ENCODE peak calls at places on chromosomes 6 and 20, in ten cellular contexts. X is psoas muscle, E is GM23248, Q is right cardiac atrium, W is mucosa of descending colon, N is Panc1, D is endodermal cell, M is heart left ventricle, Y is pancreas, U is sigmoid colon. R is an unnamed sample.

GRCh38 chr20:53642196-53643030 is 48.8 kb upstream of the ZNF217 start:
- DNase-seq in X (no peak), E (peak), Q (peak), W (peak), N (no peak), D (peak), M (no peak), Y (peak), U (no peak), R (peak)

GRCh38 chr6:20365456-20365855 is 36.2 kb upstream of the E2F3 start:
- DNase-seq in X (no peak), E (no peak), Q (no peak), W (no peak), N (no peak), D (no peak), M (no peak), Y (no peak), U (no peak), R (no peak)

GRCh38 chr20:36217226-36217625 is 19.1 kb upstream of the AAR2 start:
- DNase-seq in X (no peak), E (no peak), Q (no peak), W (no peak), N (no peak), D (peak), M (no peak), Y (no peak), U (no peak), R (no peak)

GRCh38 chr6:105389543-105389942 is 13.3 kb downstream of the PREP start:
- DNase-seq in X (no peak), E (peak), Q (no peak), W (no peak), N (no peak), D (peak), M (no peak), Y (no peak), U (no peak), R (no peak)

GRCh38 chr20:50845566-50846211 is 50.8 kb downstream of the BCAS4 start:
- DNase-seq in X (no peak), E (no peak), Q (no peak), W (no peak), N (no peak), D (no peak), M (no peak), Y (no peak), U (no peak), R (no peak)

GRCh38 chr6:135796884-135797283 is 54.6 kb upstream of the PDE7B start:
- DNase-seq in X (no peak), E (peak), Q (no peak), W (no peak), N (no peak), D (no peak), M (no peak), Y (no peak), U (no peak), R (no peak)

GRCh38 chr20:14568701-14569100 is 231.3 kb upstream of the FLRT3 start:
- DNase-seq in X (no peak), E (no peak), Q (no peak), W (no peak), N (no peak), D (no peak), M (no peak), Y (no peak), U (no peak), R (no peak)

GRCh38 chr6:70709826-70710225 is 42.1 kb downstream of the SMAP1 start:
- DNase-seq in X (no peak), E (peak), Q (no peak), W (no peak), N (no peak), D (no peak), M (no peak), Y (no peak), U (no peak), R (peak)

GRCh38 chr6:137647762-137648412 is 153.7 kb upstream of the OLIG3 start:
- DNase-seq in X (no peak), E (peak), Q (no peak), W (no peak), N (no peak), D (no peak), M (no peak), Y (no peak), U (no peak), R (no peak)

GRCh38 chr6:118810420-118811027 is 83.4 kb upstream of the ASF1A start:
- DNase-seq in X (no peak), E (no peak), Q (no peak), W (peak), N (no peak), D (no peak), M (no peak), Y (no peak), U (no peak), R (no peak)

GRCh38 chr6:145968051-145968450 is 3.9 kb upstream of the SHPRH start:
- DNase-seq in X (no peak), E (no peak), Q (no peak), W (no peak), N (no peak), D (no peak), M (no peak), Y (no peak), U (no peak), R (no peak)

GRCh38 chr20:39107741-39108140 is 145.6 kb downstream of the DHX35 start:
- DNase-seq in X (no peak), E (peak), Q (no peak), W (no peak), N (no peak), D (no peak), M (no peak), Y (no peak), U (no peak), R (peak)

GRCh38 chr6:26351544-26351953 is 13.4 kb upstream of the BTN3A2 start:
- DNase-seq in X (no peak), E (peak), Q (no peak), W (no peak), N (peak), D (no peak), M (no peak), Y (no peak), U (no peak), R (peak)

GRCh38 chr20:23680151-23680550 is 8.7 kb downstream of the CST4 start:
- DNase-seq in X (no peak), E (no peak), Q (peak), W (no peak), N (no peak), D (no peak), M (no peak), Y (no peak), U (no peak), R (no peak)

GRCh38 chr6:19605624-19606023 is 231.5 kb upstream of the ID4 start:
- DNase-seq in X (no peak), E (no peak), Q (no peak), W (no peak), N (no peak), D (no peak), M (no peak), Y (no peak), U (no peak), R (no peak)

GRCh38 chr20:60000271-60001026 is 42.2 kb downstream of the CDH26 start:
- DNase-seq in X (no peak), E (no peak), Q (no peak), W (no peak), N (no peak), D (peak), M (no peak), Y (no peak), U (no peak), R (no peak)

GRCh38 chr6:131443514-131443913 is 129.5 kb upstream of the ARG1 start:
- DNase-seq in X (no peak), E (no peak), Q (no peak), W (no peak), N (no peak), D (no peak), M (no peak), Y (no peak), U (no peak), R (no peak)

GRCh38 chr6:122068291-122068769 is 331.1 kb upstream of the HSF2 start:
- DNase-seq in X (no peak), E (no peak), Q (no peak), W (no peak), N (no peak), D (no peak), M (no peak), Y (no peak), U (no peak), R (no peak)

GRCh38 chr6:28140616-28141015 is 1.1 kb upstream of the ZKSCAN8 start:
- DNase-seq in X (no peak), E (no peak), Q (no peak), W (no peak), N (no peak), D (no peak), M (no peak), Y (no peak), U (no peak), R (no peak)

GRCh38 chr6:163579880-163580295 is 165.4 kb downstream of the QKI start:
- DNase-seq in X (no peak), E (peak), Q (no peak), W (no peak), N (no peak), D (peak), M (no peak), Y (no peak), U (no peak), R (no peak)

DNA sequence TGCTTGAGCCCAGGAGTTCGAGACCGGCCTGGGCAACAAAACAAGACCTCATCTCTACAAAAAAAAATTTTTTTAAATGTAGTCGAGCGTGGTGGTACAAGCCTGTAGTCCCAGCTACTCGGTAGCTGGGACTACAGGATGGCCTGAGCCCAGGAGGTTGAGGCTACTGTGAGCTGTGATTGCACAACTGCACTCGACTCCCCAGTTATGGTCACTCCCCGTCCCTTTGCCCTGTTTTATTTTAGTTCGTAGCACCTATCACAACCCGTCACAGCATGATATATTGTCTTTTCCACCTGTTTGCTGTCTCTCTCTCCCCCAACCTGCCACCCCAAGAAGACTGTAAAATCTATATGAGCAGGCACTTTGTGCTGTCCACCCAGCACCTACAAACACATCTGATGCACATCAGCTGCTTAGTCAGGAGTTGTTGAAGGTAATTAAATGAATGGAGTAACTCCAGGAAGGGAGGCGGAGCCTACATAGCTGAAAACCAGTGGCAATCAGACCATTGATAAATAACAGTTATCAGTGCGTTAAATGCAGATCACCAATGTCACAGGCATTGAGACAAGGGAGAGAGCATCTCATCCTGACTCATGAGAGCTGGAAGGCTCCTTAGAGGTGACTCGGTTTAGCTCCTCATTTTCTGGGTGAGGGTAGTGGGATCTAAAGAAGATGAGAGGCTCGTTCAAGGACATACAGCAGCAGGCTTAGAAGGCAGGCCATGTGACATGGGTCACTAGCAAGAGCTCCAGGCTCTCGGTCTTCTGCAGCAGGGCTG is 14.4 kb upstream of the XRN2 start:
- DNase-seq in X (no peak), E (no peak), Q (no peak), W (no peak), N (no peak), D (no peak), M (no peak), Y (no peak), U (no peak), R (no peak)
- H3K4me3 ChIP-seq in X (no peak), E (no peak), Q (no peak), W (no peak), N (no peak), D (no peak), M (no peak), Y (no peak), U (no peak), R (no peak)

GRCh38 chr6:56841372-56841749 is 113.5 kb upstream of the BEND6 start:
- DNase-seq in X (no peak), E (no peak), Q (no peak), W (no peak), N (no peak), D (no peak), M (no peak), Y (no peak), U (no peak), R (no peak)
- H3K4me3 ChIP-seq in X (peak), E (peak), Q (peak), W (no peak), N (peak), D (peak), M (peak), Y (no peak), U (peak), R (no peak)

GRCh38 chr20:44856847-44857448 is 28.6 kb upstream of the YWHAB start:
- DNase-seq in X (no peak), E (no peak), Q (no peak), W (no peak), N (no peak), D (no peak), M (no peak), Y (no peak), U (no peak), R (no peak)
- H3K4me3 ChIP-seq in X (no peak), E (no peak), Q (no peak), W (no peak), N (no peak), D (peak), M (no peak), Y (no peak), U (no peak), R (no peak)

GRCh38 chr20:9506337-9506821 is 8.0 kb upstream of the LAMP5 start:
- DNase-seq in X (no peak), E (no peak), Q (peak), W (no peak), N (no peak), D (peak), M (no peak), Y (no peak), U (no peak), R (no peak)

GRCh38 chr20:9506964-9507369 is 7.4 kb upstream of the LAMP5 start:
- DNase-seq in X (no peak), E (no peak), Q (no peak), W (no peak), N (no peak), D (peak), M (no peak), Y (no peak), U (no peak), R (no peak)

GRCh38 chr20:9508240-9508661 is 6.1 kb upstream of the LAMP5 start:
- DNase-seq in X (no peak), E (no peak), Q (no peak), W (no peak), N (no peak), D (no peak), M (no peak), Y (no peak), U (no peak), R (no peak)

GRCh38 chr20:9508696-9509178 is 5.7 kb upstream of the LAMP5 start:
- DNase-seq in X (no peak), E (no peak), Q (no peak), W (no peak), N (no peak), D (no peak), M (no peak), Y (no peak), U (no peak), R (no peak)

GRCh38 chr20:9507544-9508239 is 6.7 kb upstream of the LAMP5 start:
- DNase-seq in X (no peak), E (no peak), Q (no peak), W (no peak), N (no peak), D (peak), M (no peak), Y (no peak), U (no peak), R (no peak)
- H3K4me3 ChIP-seq in X (no peak), E (no peak), Q (no peak), W (no peak), N (no peak), D (no peak), M (no peak), Y (no peak), U (no peak), R (no peak)

GRCh38 chr20:64258071-64258823 is 2.7 kb downstream of the PCMTD2 start:
- DNase-seq in X (no peak), E (no peak), Q (no peak), W (no peak), N (no peak), D (no peak), M (no peak), Y (no peak), U (no peak), R (no peak)

GRCh38 chr20:64255361-64256281 is at the start of gene PCMTD2:
- DNase-seq in X (peak), E (peak), Q (peak), W (peak), N (no peak), D (peak), M (peak), Y (peak), U (peak), R (peak)

GRCh38 chr20:64256282-64256947 is 867 bp downstream of the PCMTD2 start:
- DNase-seq in X (no peak), E (peak), Q (no peak), W (no peak), N (no peak), D (no peak), M (no peak), Y (no peak), U (no peak), R (no peak)

GRCh38 chr20:64254571-64255360 is 782 bp upstream of the PCMTD2 start:
- DNase-seq in X (no peak), E (no peak), Q (no peak), W (no peak), N (no peak), D (no peak), M (no peak), Y (no peak), U (no peak), R (no peak)

DNA sequence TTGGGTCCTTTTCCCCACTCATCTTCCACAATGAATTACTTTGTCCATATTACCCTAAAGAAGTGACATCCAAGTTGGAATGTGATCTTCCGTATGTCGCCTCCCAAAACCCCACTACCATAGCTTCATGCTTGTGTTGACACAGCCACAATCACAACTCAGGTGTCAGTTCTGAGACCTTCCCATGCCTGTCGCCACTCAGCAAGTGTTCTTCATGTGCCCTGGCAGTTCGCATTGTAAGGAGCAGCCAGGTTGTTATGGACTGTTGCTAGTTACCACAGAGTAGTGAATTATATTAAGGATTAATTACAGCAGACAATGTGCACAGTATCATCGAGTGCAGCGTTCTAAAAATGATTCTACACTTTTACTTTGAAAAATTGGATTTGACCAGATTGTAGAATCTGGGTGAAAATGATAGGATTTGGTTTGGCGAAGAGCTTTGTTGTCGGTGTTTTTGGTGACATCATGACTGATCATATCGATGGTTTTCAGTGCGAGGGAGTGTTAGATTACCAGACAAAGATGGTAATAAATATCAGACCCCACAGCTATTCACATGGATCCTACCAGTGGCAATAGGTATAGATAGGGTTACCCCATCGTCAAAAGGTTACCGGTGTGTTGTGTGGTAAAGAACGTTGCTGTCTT is 1.7 kb downstream of the PCMTD2 start:
- DNase-seq in X (no peak), E (no peak), Q (no peak), W (no peak), N (no peak), D (no peak), M (no peak), Y (no peak), U (no peak), R (no peak)
- H3K4me3 ChIP-seq in X (peak), E (peak), Q (peak), W (no peak), N (no peak), D (peak), M (peak), Y (peak), U (no peak), R (no peak)

GRCh38 chr6:125926711-125927110 is 29.9 kb upstream of the HINT3 start:
- DNase-seq in X (no peak), E (no peak), Q (no peak), W (no peak), N (no peak), D (no peak), M (no peak), Y (no peak), U (no peak), R (no peak)
- H3K4me3 ChIP-seq in X (no peak), E (no peak), Q (no peak), W (no peak), N (no peak), D (no peak), M (no peak), Y (no peak), U (no peak), R (no peak)

GRCh38 chr20:49712918-49713778 is 530 bp downstream of the B4GALT5 start:
- DNase-seq in X (peak), E (no peak), Q (peak), W (peak), N (no peak), D (peak), M (peak), Y (peak), U (peak), R (no peak)

GRCh38 chr20:49715466-49715865 is 1.8 kb upstream of the B4GALT5 start:
- DNase-seq in X (no peak), E (no peak), Q (no peak), W (no peak), N (no peak), D (no peak), M (no peak), Y (no peak), U (no peak), R (no peak)

GRCh38 chr20:49711331-49711987 is 2.2 kb downstream of the B4GALT5 start:
- DNase-seq in X (no peak), E (no peak), Q (no peak), W (no peak), N (no peak), D (no peak), M (no peak), Y (no peak), U (no peak), R (no peak)

GRCh38 chr20:49713779-49714712 is at the start of gene B4GALT5:
- DNase-seq in X (peak), E (peak), Q (peak), W (peak), N (peak), D (peak), M (peak), Y (peak), U (peak), R (peak)

GRCh38 chr20:49712118-49712517 is 1.6 kb downstream of the B4GALT5 start:
- DNase-seq in X (no peak), E (peak), Q (no peak), W (no peak), N (no peak), D (no peak), M (no peak), Y (no peak), U (no peak), R (no peak)
- H3K4me3 ChIP-seq in X (peak), E (peak), Q (peak), W (no peak), N (peak), D (peak), M (peak), Y (peak), U (peak), R (peak)

GRCh38 chr6:5378331-5378730 is 117.0 kb downstream of the FARS2 start:
- DNase-seq in X (no peak), E (no peak), Q (no peak), W (no peak), N (no peak), D (no peak), M (no peak), Y (no peak), U (no peak), R (no peak)
- H3K4me3 ChIP-seq in X (no peak), E (no peak), Q (no peak), W (no peak), N (no peak), D (no peak), M (no peak), Y (no peak), U (no peak), R (no peak)